ENCODE peak calls at places on chromosome 21, in seven cellular contexts. One of them, this sample, is unnamed.

GRCh38 chr21:24045775-24046215 is 1561.5 kb downstream of the MRPL39 start:
- DNase-seq in GM04504: no peak
- DNase-seq in T-helper 1 cell: no peak
- DNase-seq in stimulated activated CD4-positive, alpha-beta T cell treated with anti-CD3 and anti-CD28 coated beads, Interleukin-1b, Interleukin-23, amount 100 ng/mL, for 24 hours: no peak
- DNase-seq in fibroblast of the aortic adventitia: peak
- DNase-seq in NCI-H510A treated with DMSO at 0.1 percent for 48 hours: no peak
- DNase-seq in activated CD4-positive, alpha-beta T cell treated with anti-CD3 and anti-CD28 coated beads, Interleukin-2, amount 50 U/mL, for 1 hour: no peak
- DNase-seq in this sample: peak

GRCh38 chr21:45596704-45597318 is 46.7 kb upstream of the PCBP3 start:
- DNase-seq in fibroblast of the aortic adventitia: peak
- DNase-seq in stimulated activated CD4-positive, alpha-beta T cell treated with anti-CD3 and anti-CD28 coated beads, Interleukin-1b, Interleukin-23, amount 100 ng/mL, for 24 hours: peak
- DNase-seq in NCI-H510A treated with DMSO at 0.1 percent for 48 hours: peak
- DNase-seq in GM04504: no peak
- DNase-seq in activated CD4-positive, alpha-beta T cell treated with anti-CD3 and anti-CD28 coated beads, Interleukin-2, amount 50 U/mL, for 1 hour: peak
- DNase-seq in T-helper 1 cell: peak
- DNase-seq in this sample: no peak

GRCh38 chr21:32710069-32710784 is 17.6 kb downstream of the SYNJ1 start:
- DNase-seq in NCI-H510A treated with DMSO at 0.1 percent for 48 hours: peak
- DNase-seq in stimulated activated CD4-positive, alpha-beta T cell treated with anti-CD3 and anti-CD28 coated beads, Interleukin-1b, Interleukin-23, amount 100 ng/mL, for 24 hours: no peak
- DNase-seq in fibroblast of the aortic adventitia: no peak
- DNase-seq in GM04504: no peak
- DNase-seq in T-helper 1 cell: no peak
- DNase-seq in activated CD4-positive, alpha-beta T cell treated with anti-CD3 and anti-CD28 coated beads, Interleukin-2, amount 50 U/mL, for 1 hour: no peak
- DNase-seq in this sample: no peak

GRCh38 chr21:37237346-37237745 is 29.8 kb downstream of the VPS26C start:
- DNase-seq in fibroblast of the aortic adventitia: no peak
- DNase-seq in GM04504: no peak
- DNase-seq in activated CD4-positive, alpha-beta T cell treated with anti-CD3 and anti-CD28 coated beads, Interleukin-2, amount 50 U/mL, for 1 hour: no peak
- DNase-seq in stimulated activated CD4-positive, alpha-beta T cell treated with anti-CD3 and anti-CD28 coated beads, Interleukin-1b, Interleukin-23, amount 100 ng/mL, for 24 hours: no peak
- DNase-seq in T-helper 1 cell: no peak
- DNase-seq in NCI-H510A treated with DMSO at 0.1 percent for 48 hours: no peak
- DNase-seq in this sample: no peak

GRCh38 chr21:32253215-32253641 is 25.6 kb downstream of the MIS18A start:
- DNase-seq in fibroblast of the aortic adventitia: peak
- DNase-seq in GM04504: peak
- DNase-seq in activated CD4-positive, alpha-beta T cell treated with anti-CD3 and anti-CD28 coated beads, Interleukin-2, amount 50 U/mL, for 1 hour: no peak
- DNase-seq in stimulated activated CD4-positive, alpha-beta T cell treated with anti-CD3 and anti-CD28 coated beads, Interleukin-1b, Interleukin-23, amount 100 ng/mL, for 24 hours: no peak
- DNase-seq in T-helper 1 cell: no peak
- DNase-seq in NCI-H510A treated with DMSO at 0.1 percent for 48 hours: no peak
- DNase-seq in this sample: no peak

GRCh38 chr21:26153758-26154157 is 16.8 kb downstream of the APP start:
- DNase-seq in stimulated activated CD4-positive, alpha-beta T cell treated with anti-CD3 and anti-CD28 coated beads, Interleukin-1b, Interleukin-23, amount 100 ng/mL, for 24 hours: no peak
- DNase-seq in GM04504: no peak
- DNase-seq in T-helper 1 cell: no peak
- DNase-seq in activated CD4-positive, alpha-beta T cell treated with anti-CD3 and anti-CD28 coated beads, Interleukin-2, amount 50 U/mL, for 1 hour: no peak
- DNase-seq in fibroblast of the aortic adventitia: peak
- DNase-seq in NCI-H510A treated with DMSO at 0.1 percent for 48 hours: no peak
- DNase-seq in this sample: no peak

GRCh38 chr21:25370311-25370744 is 237.0 kb downstream of the MRPL39 start:
- DNase-seq in activated CD4-positive, alpha-beta T cell treated with anti-CD3 and anti-CD28 coated beads, Interleukin-2, amount 50 U/mL, for 1 hour: no peak
- DNase-seq in NCI-H510A treated with DMSO at 0.1 percent for 48 hours: no peak
- DNase-seq in GM04504: peak
- DNase-seq in T-helper 1 cell: no peak
- DNase-seq in stimulated activated CD4-positive, alpha-beta T cell treated with anti-CD3 and anti-CD28 coated beads, Interleukin-1b, Interleukin-23, amount 100 ng/mL, for 24 hours: no peak
- DNase-seq in fibroblast of the aortic adventitia: peak
- DNase-seq in this sample: peak

GRCh38 chr21:46458315-46459023 is at the start of gene DIP2A:
- DNase-seq in stimulated activated CD4-positive, alpha-beta T cell treated with anti-CD3 and anti-CD28 coated beads, Interleukin-1b, Interleukin-23, amount 100 ng/mL, for 24 hours: peak
- DNase-seq in NCI-H510A treated with DMSO at 0.1 percent for 48 hours: peak
- DNase-seq in GM04504: peak
- DNase-seq in T-helper 1 cell: peak
- DNase-seq in fibroblast of the aortic adventitia: peak
- DNase-seq in activated CD4-positive, alpha-beta T cell treated with anti-CD3 and anti-CD28 coated beads, Interleukin-2, amount 50 U/mL, for 1 hour: peak
- DNase-seq in this sample: peak

GRCh38 chr21:41598561-41599511 is 90.9 kb upstream of the TMPRSS2 start:
- DNase-seq in T-helper 1 cell: no peak
- DNase-seq in GM04504: no peak
- DNase-seq in activated CD4-positive, alpha-beta T cell treated with anti-CD3 and anti-CD28 coated beads, Interleukin-2, amount 50 U/mL, for 1 hour: no peak
- DNase-seq in NCI-H510A treated with DMSO at 0.1 percent for 48 hours: no peak
- DNase-seq in fibroblast of the aortic adventitia: no peak
- DNase-seq in stimulated activated CD4-positive, alpha-beta T cell treated with anti-CD3 and anti-CD28 coated beads, Interleukin-1b, Interleukin-23, amount 100 ng/mL, for 24 hours: no peak
- DNase-seq in this sample: no peak

GRCh38 chr21:45846373-45847160 is 135.0 kb upstream of the COL6A1 start:
- DNase-seq in NCI-H510A treated with DMSO at 0.1 percent for 48 hours: no peak
- DNase-seq in GM04504: peak
- DNase-seq in activated CD4-positive, alpha-beta T cell treated with anti-CD3 and anti-CD28 coated beads, Interleukin-2, amount 50 U/mL, for 1 hour: no peak
- DNase-seq in stimulated activated CD4-positive, alpha-beta T cell treated with anti-CD3 and anti-CD28 coated beads, Interleukin-1b, Interleukin-23, amount 100 ng/mL, for 24 hours: no peak
- DNase-seq in T-helper 1 cell: no peak
- DNase-seq in fibroblast of the aortic adventitia: peak
- DNase-seq in this sample: no peak

GRCh38 chr21:45528028-45528705 is 14.1 kb downstream of the SLC19A1 start:
- DNase-seq in T-helper 1 cell: no peak
- DNase-seq in activated CD4-positive, alpha-beta T cell treated with anti-CD3 and anti-CD28 coated beads, Interleukin-2, amount 50 U/mL, for 1 hour: no peak
- DNase-seq in fibroblast of the aortic adventitia: no peak
- DNase-seq in stimulated activated CD4-positive, alpha-beta T cell treated with anti-CD3 and anti-CD28 coated beads, Interleukin-1b, Interleukin-23, amount 100 ng/mL, for 24 hours: no peak
- DNase-seq in GM04504: no peak
- DNase-seq in NCI-H510A treated with DMSO at 0.1 percent for 48 hours: no peak
- DNase-seq in this sample: no peak

GRCh38 chr21:38669186-38669585 is 136.5 kb upstream of the ETS2 start:
- DNase-seq in GM04504: no peak
- DNase-seq in stimulated activated CD4-positive, alpha-beta T cell treated with anti-CD3 and anti-CD28 coated beads, Interleukin-1b, Interleukin-23, amount 100 ng/mL, for 24 hours: no peak
- DNase-seq in T-helper 1 cell: no peak
- DNase-seq in activated CD4-positive, alpha-beta T cell treated with anti-CD3 and anti-CD28 coated beads, Interleukin-2, amount 50 U/mL, for 1 hour: no peak
- DNase-seq in NCI-H510A treated with DMSO at 0.1 percent for 48 hours: peak
- DNase-seq in fibroblast of the aortic adventitia: peak
- DNase-seq in this sample: no peak

GRCh38 chr21:34280987-34281386 is 82.8 kb upstream of the KCNE2 start:
- DNase-seq in NCI-H510A treated with DMSO at 0.1 percent for 48 hours: no peak
- DNase-seq in fibroblast of the aortic adventitia: no peak
- DNase-seq in stimulated activated CD4-positive, alpha-beta T cell treated with anti-CD3 and anti-CD28 coated beads, Interleukin-1b, Interleukin-23, amount 100 ng/mL, for 24 hours: no peak
- DNase-seq in activated CD4-positive, alpha-beta T cell treated with anti-CD3 and anti-CD28 coated beads, Interleukin-2, amount 50 U/mL, for 1 hour: no peak
- DNase-seq in T-helper 1 cell: no peak
- DNase-seq in GM04504: no peak
- DNase-seq in this sample: no peak

GRCh38 chr21:35350965-35351364 is 301.9 kb upstream of the RUNX1 start:
- DNase-seq in GM04504: no peak
- DNase-seq in stimulated activated CD4-positive, alpha-beta T cell treated with anti-CD3 and anti-CD28 coated beads, Interleukin-1b, Interleukin-23, amount 100 ng/mL, for 24 hours: no peak
- DNase-seq in T-helper 1 cell: no peak
- DNase-seq in activated CD4-positive, alpha-beta T cell treated with anti-CD3 and anti-CD28 coated beads, Interleukin-2, amount 50 U/mL, for 1 hour: no peak
- DNase-seq in NCI-H510A treated with DMSO at 0.1 percent for 48 hours: no peak
- DNase-seq in fibroblast of the aortic adventitia: no peak
- DNase-seq in this sample: no peak

GRCh38 chr21:36478207-36478701 is 1.7 kb downstream of the CLDN14 start:
- DNase-seq in stimulated activated CD4-positive, alpha-beta T cell treated with anti-CD3 and anti-CD28 coated beads, Interleukin-1b, Interleukin-23, amount 100 ng/mL, for 24 hours: no peak
- DNase-seq in NCI-H510A treated with DMSO at 0.1 percent for 48 hours: no peak
- DNase-seq in activated CD4-positive, alpha-beta T cell treated with anti-CD3 and anti-CD28 coated beads, Interleukin-2, amount 50 U/mL, for 1 hour: no peak
- DNase-seq in GM04504: peak
- DNase-seq in fibroblast of the aortic adventitia: peak
- DNase-seq in T-helper 1 cell: no peak
- DNase-seq in this sample: no peak

GRCh38 chr21:26877015-26877414 is 31.8 kb upstream of the ADAMTS1 start:
- DNase-seq in stimulated activated CD4-positive, alpha-beta T cell treated with anti-CD3 and anti-CD28 coated beads, Interleukin-1b, Interleukin-23, amount 100 ng/mL, for 24 hours: no peak
- DNase-seq in activated CD4-positive, alpha-beta T cell treated with anti-CD3 and anti-CD28 coated beads, Interleukin-2, amount 50 U/mL, for 1 hour: no peak
- DNase-seq in T-helper 1 cell: no peak
- DNase-seq in NCI-H510A treated with DMSO at 0.1 percent for 48 hours: no peak
- DNase-seq in fibroblast of the aortic adventitia: no peak
- DNase-seq in GM04504: no peak
- DNase-seq in this sample: no peak

GRCh38 chr21:37670883-37671282 is 245.4 kb downstream of the KCNJ6 start:
- DNase-seq in NCI-H510A treated with DMSO at 0.1 percent for 48 hours: no peak
- DNase-seq in activated CD4-positive, alpha-beta T cell treated with anti-CD3 and anti-CD28 coated beads, Interleukin-2, amount 50 U/mL, for 1 hour: no peak
- DNase-seq in GM04504: no peak
- DNase-seq in fibroblast of the aortic adventitia: peak
- DNase-seq in stimulated activated CD4-positive, alpha-beta T cell treated with anti-CD3 and anti-CD28 coated beads, Interleukin-1b, Interleukin-23, amount 100 ng/mL, for 24 hours: no peak
- DNase-seq in T-helper 1 cell: no peak
- DNase-seq in this sample: no peak

GRCh38 chr21:36388835-36389234 is 3.6 kb downstream of the CHAF1B start:
- DNase-seq in fibroblast of the aortic adventitia: peak
- DNase-seq in T-helper 1 cell: no peak
- DNase-seq in GM04504: no peak
- DNase-seq in stimulated activated CD4-positive, alpha-beta T cell treated with anti-CD3 and anti-CD28 coated beads, Interleukin-1b, Interleukin-23, amount 100 ng/mL, for 24 hours: no peak
- DNase-seq in activated CD4-positive, alpha-beta T cell treated with anti-CD3 and anti-CD28 coated beads, Interleukin-2, amount 50 U/mL, for 1 hour: no peak
- DNase-seq in NCI-H510A treated with DMSO at 0.1 percent for 48 hours: no peak
- DNase-seq in this sample: no peak

GRCh38 chr21:15729346-15729673 is 472 bp upstream of the USP25 start:
- DNase-seq in GM04504: no peak
- DNase-seq in NCI-H510A treated with DMSO at 0.1 percent for 48 hours: no peak
- DNase-seq in fibroblast of the aortic adventitia: peak
- DNase-seq in T-helper 1 cell: no peak
- DNase-seq in stimulated activated CD4-positive, alpha-beta T cell treated with anti-CD3 and anti-CD28 coated beads, Interleukin-1b, Interleukin-23, amount 100 ng/mL, for 24 hours: no peak
- DNase-seq in activated CD4-positive, alpha-beta T cell treated with anti-CD3 and anti-CD28 coated beads, Interleukin-2, amount 50 U/mL, for 1 hour: no peak
- DNase-seq in this sample: no peak

GRCh38 chr21:45595574-45596295 is 47.8 kb upstream of the PCBP3 start:
- DNase-seq in GM04504: no peak
- DNase-seq in activated CD4-positive, alpha-beta T cell treated with anti-CD3 and anti-CD28 coated beads, Interleukin-2, amount 50 U/mL, for 1 hour: no peak
- DNase-seq in T-helper 1 cell: no peak
- DNase-seq in NCI-H510A treated with DMSO at 0.1 percent for 48 hours: no peak
- DNase-seq in fibroblast of the aortic adventitia: no peak
- DNase-seq in stimulated activated CD4-positive, alpha-beta T cell treated with anti-CD3 and anti-CD28 coated beads, Interleukin-1b, Interleukin-23, amount 100 ng/mL, for 24 hours: no peak
- DNase-seq in this sample: no peak

GRCh38 chr21:35850029-35850428 is 210.3 kb downstream of the SETD4 start:
- DNase-seq in T-helper 1 cell: no peak
- DNase-seq in activated CD4-positive, alpha-beta T cell treated with anti-CD3 and anti-CD28 coated beads, Interleukin-2, amount 50 U/mL, for 1 hour: no peak
- DNase-seq in stimulated activated CD4-positive, alpha-beta T cell treated with anti-CD3 and anti-CD28 coated beads, Interleukin-1b, Interleukin-23, amount 100 ng/mL, for 24 hours: no peak
- DNase-seq in fibroblast of the aortic adventitia: peak
- DNase-seq in GM04504: peak
- DNase-seq in NCI-H510A treated with DMSO at 0.1 percent for 48 hours: no peak
- DNase-seq in this sample: peak

GRCh38 chr21:42513151-42513984 is at the start of gene SLC37A1:
- DNase-seq in activated CD4-positive, alpha-beta T cell treated with anti-CD3 and anti-CD28 coated beads, Interleukin-2, amount 50 U/mL, for 1 hour: peak
- DNase-seq in NCI-H510A treated with DMSO at 0.1 percent for 48 hours: no peak
- DNase-seq in stimulated activated CD4-positive, alpha-beta T cell treated with anti-CD3 and anti-CD28 coated beads, Interleukin-1b, Interleukin-23, amount 100 ng/mL, for 24 hours: no peak
- DNase-seq in fibroblast of the aortic adventitia: no peak
- DNase-seq in GM04504: no peak
- DNase-seq in T-helper 1 cell: no peak
- DNase-seq in this sample: no peak

GRCh38 chr21:26425576-26425975 is 147.5 kb downstream of the CYYR1 start:
- DNase-seq in activated CD4-positive, alpha-beta T cell treated with anti-CD3 and anti-CD28 coated beads, Interleukin-2, amount 50 U/mL, for 1 hour: no peak
- DNase-seq in fibroblast of the aortic adventitia: no peak
- DNase-seq in GM04504: no peak
- DNase-seq in stimulated activated CD4-positive, alpha-beta T cell treated with anti-CD3 and anti-CD28 coated beads, Interleukin-1b, Interleukin-23, amount 100 ng/mL, for 24 hours: no peak
- DNase-seq in NCI-H510A treated with DMSO at 0.1 percent for 48 hours: no peak
- DNase-seq in T-helper 1 cell: no peak
- DNase-seq in this sample: no peak

GRCh38 chr21:41639766-41640165 is 127.1 kb downstream of the RIPK4 start:
- DNase-seq in stimulated activated CD4-positive, alpha-beta T cell treated with anti-CD3 and anti-CD28 coated beads, Interleukin-1b, Interleukin-23, amount 100 ng/mL, for 24 hours: no peak
- DNase-seq in fibroblast of the aortic adventitia: no peak
- DNase-seq in NCI-H510A treated with DMSO at 0.1 percent for 48 hours: no peak
- DNase-seq in activated CD4-positive, alpha-beta T cell treated with anti-CD3 and anti-CD28 coated beads, Interleukin-2, amount 50 U/mL, for 1 hour: no peak
- DNase-seq in GM04504: no peak
- DNase-seq in T-helper 1 cell: no peak
- DNase-seq in this sample: no peak

GRCh38 chr21:29300547-29301138 is 1.9 kb downstream of the BACH1 start:
- DNase-seq in activated CD4-positive, alpha-beta T cell treated with anti-CD3 and anti-CD28 coated beads, Interleukin-2, amount 50 U/mL, for 1 hour: no peak
- DNase-seq in T-helper 1 cell: no peak
- DNase-seq in stimulated activated CD4-positive, alpha-beta T cell treated with anti-CD3 and anti-CD28 coated beads, Interleukin-1b, Interleukin-23, amount 100 ng/mL, for 24 hours: no peak
- DNase-seq in GM04504: no peak
- DNase-seq in NCI-H510A treated with DMSO at 0.1 percent for 48 hours: peak
- DNase-seq in fibroblast of the aortic adventitia: no peak
- DNase-seq in this sample: no peak

GRCh38 chr21:25062061-25062460 is 545.2 kb downstream of the MRPL39 start:
- DNase-seq in GM04504: no peak
- DNase-seq in activated CD4-positive, alpha-beta T cell treated with anti-CD3 and anti-CD28 coated beads, Interleukin-2, amount 50 U/mL, for 1 hour: no peak
- DNase-seq in stimulated activated CD4-positive, alpha-beta T cell treated with anti-CD3 and anti-CD28 coated beads, Interleukin-1b, Interleukin-23, amount 100 ng/mL, for 24 hours: no peak
- DNase-seq in NCI-H510A treated with DMSO at 0.1 percent for 48 hours: no peak
- DNase-seq in fibroblast of the aortic adventitia: no peak
- DNase-seq in T-helper 1 cell: no peak
- DNase-seq in this sample: no peak

GRCh38 chr21:44503901-44504399 is 36.0 kb downstream of the KRTAP10-1 start:
- DNase-seq in T-helper 1 cell: no peak
- DNase-seq in fibroblast of the aortic adventitia: no peak
- DNase-seq in NCI-H510A treated with DMSO at 0.1 percent for 48 hours: no peak
- DNase-seq in GM04504: no peak
- DNase-seq in stimulated activated CD4-positive, alpha-beta T cell treated with anti-CD3 and anti-CD28 coated beads, Interleukin-1b, Interleukin-23, amount 100 ng/mL, for 24 hours: no peak
- DNase-seq in activated CD4-positive, alpha-beta T cell treated with anti-CD3 and anti-CD28 coated beads, Interleukin-2, amount 50 U/mL, for 1 hour: no peak
- DNase-seq in this sample: no peak

GRCh38 chr21:31912501-31912900 is 39.7 kb downstream of the HUNK start:
- DNase-seq in NCI-H510A treated with DMSO at 0.1 percent for 48 hours: no peak
- DNase-seq in fibroblast of the aortic adventitia: no peak
- DNase-seq in GM04504: no peak
- DNase-seq in activated CD4-positive, alpha-beta T cell treated with anti-CD3 and anti-CD28 coated beads, Interleukin-2, amount 50 U/mL, for 1 hour: no peak
- DNase-seq in T-helper 1 cell: no peak
- DNase-seq in stimulated activated CD4-positive, alpha-beta T cell treated with anti-CD3 and anti-CD28 coated beads, Interleukin-1b, Interleukin-23, amount 100 ng/mL, for 24 hours: no peak
- DNase-seq in this sample: no peak

GRCh38 chr21:36113647-36114428 is 21.0 kb upstream of the CBR3 start:
- DNase-seq in stimulated activated CD4-positive, alpha-beta T cell treated with anti-CD3 and anti-CD28 coated beads, Interleukin-1b, Interleukin-23, amount 100 ng/mL, for 24 hours: no peak
- DNase-seq in T-helper 1 cell: peak
- DNase-seq in GM04504: no peak
- DNase-seq in activated CD4-positive, alpha-beta T cell treated with anti-CD3 and anti-CD28 coated beads, Interleukin-2, amount 50 U/mL, for 1 hour: peak
- DNase-seq in NCI-H510A treated with DMSO at 0.1 percent for 48 hours: no peak
- DNase-seq in fibroblast of the aortic adventitia: no peak
- DNase-seq in this sample: no peak

GRCh38 chr21:33858672-33859372 is 56.8 kb downstream of the ATP5PO start:
- DNase-seq in NCI-H510A treated with DMSO at 0.1 percent for 48 hours: no peak
- DNase-seq in stimulated activated CD4-positive, alpha-beta T cell treated with anti-CD3 and anti-CD28 coated beads, Interleukin-1b, Interleukin-23, amount 100 ng/mL, for 24 hours: no peak
- DNase-seq in fibroblast of the aortic adventitia: peak
- DNase-seq in activated CD4-positive, alpha-beta T cell treated with anti-CD3 and anti-CD28 coated beads, Interleukin-2, amount 50 U/mL, for 1 hour: no peak
- DNase-seq in T-helper 1 cell: no peak
- DNase-seq in GM04504: no peak
- DNase-seq in this sample: no peak

GRCh38 chr21:38903578-38904193 is 98.0 kb downstream of the ETS2 start:
- DNase-seq in T-helper 1 cell: no peak
- DNase-seq in NCI-H510A treated with DMSO at 0.1 percent for 48 hours: no peak
- DNase-seq in GM04504: no peak
- DNase-seq in activated CD4-positive, alpha-beta T cell treated with anti-CD3 and anti-CD28 coated beads, Interleukin-2, amount 50 U/mL, for 1 hour: no peak
- DNase-seq in stimulated activated CD4-positive, alpha-beta T cell treated with anti-CD3 and anti-CD28 coated beads, Interleukin-1b, Interleukin-23, amount 100 ng/mL, for 24 hours: no peak
- DNase-seq in fibroblast of the aortic adventitia: peak
- DNase-seq in this sample: no peak

GRCh38 chr21:16423921-16424320 is 694.1 kb downstream of the USP25 start:
- DNase-seq in GM04504: no peak
- DNase-seq in activated CD4-positive, alpha-beta T cell treated with anti-CD3 and anti-CD28 coated beads, Interleukin-2, amount 50 U/mL, for 1 hour: no peak
- DNase-seq in fibroblast of the aortic adventitia: peak
- DNase-seq in NCI-H510A treated with DMSO at 0.1 percent for 48 hours: no peak
- DNase-seq in stimulated activated CD4-positive, alpha-beta T cell treated with anti-CD3 and anti-CD28 coated beads, Interleukin-1b, Interleukin-23, amount 100 ng/mL, for 24 hours: no peak
- DNase-seq in T-helper 1 cell: no peak
- DNase-seq in this sample: no peak

This sample was measured in HFF-Myc.